ENCODE peak calls at places on chromosome 1, in seven cellular contexts. One of them, this sample, is unnamed.

GRCh38 chr1:2093636-2094035 is 43.4 kb downstream of the PRKCZ start:
- DNase-seq in Calu3: no peak
- DNase-seq in AG10803: no peak
- DNase-seq in WTC11: no peak
- DNase-seq in LNCaP clone FGC: no peak
- DNase-seq in spleen: no peak
- DNase-seq in fibroblast of lung: no peak
- DNase-seq in this sample: no peak

GRCh38 chr1:153260473-153260979 is 1.0 kb downstream of the LORICRIN start:
- DNase-seq in spleen: no peak
- DNase-seq in WTC11: no peak
- DNase-seq in LNCaP clone FGC: no peak
- DNase-seq in AG10803: no peak
- DNase-seq in Calu3: no peak
- DNase-seq in fibroblast of lung: no peak
- DNase-seq in this sample: no peak

GRCh38 chr1:12572506-12572905 is 45.5 kb downstream of the DHRS3 start:
- DNase-seq in WTC11: no peak
- DNase-seq in spleen: no peak
- DNase-seq in LNCaP clone FGC: no peak
- DNase-seq in Calu3: no peak
- DNase-seq in fibroblast of lung: no peak
- DNase-seq in AG10803: no peak
- DNase-seq in this sample: no peak

GRCh38 chr1:185244015-185244747 is 72.9 kb downstream of the IVNS1ABP start:
- DNase-seq in AG10803: peak
- DNase-seq in spleen: no peak
- DNase-seq in Calu3: peak
- DNase-seq in LNCaP clone FGC: no peak
- DNase-seq in WTC11: no peak
- DNase-seq in fibroblast of lung: peak
- DNase-seq in this sample: no peak

GRCh38 chr1:93489756-93490155 is 41.8 kb downstream of the FNBP1L start:
- DNase-seq in AG10803: peak
- DNase-seq in WTC11: no peak
- DNase-seq in spleen: no peak
- DNase-seq in Calu3: no peak
- DNase-seq in fibroblast of lung: peak
- DNase-seq in LNCaP clone FGC: no peak
- DNase-seq in this sample: no peak

GRCh38 chr1:50531027-50531426 is 107.8 kb upstream of the DMRTA2 start:
- DNase-seq in spleen: no peak
- DNase-seq in Calu3: no peak
- DNase-seq in AG10803: peak
- DNase-seq in LNCaP clone FGC: no peak
- DNase-seq in WTC11: no peak
- DNase-seq in fibroblast of lung: no peak
- DNase-seq in this sample: no peak

GRCh38 chr1:111998332-111998731 is 8.9 kb upstream of the KCND3 start:
- DNase-seq in fibroblast of lung: no peak
- DNase-seq in spleen: no peak
- DNase-seq in Calu3: no peak
- DNase-seq in WTC11: no peak
- DNase-seq in AG10803: no peak
- DNase-seq in LNCaP clone FGC: no peak
- DNase-seq in this sample: no peak

GRCh38 chr1:98086156-98086555 is 165.3 kb upstream of the DPYD start:
- DNase-seq in LNCaP clone FGC: no peak
- DNase-seq in Calu3: no peak
- DNase-seq in WTC11: no peak
- DNase-seq in AG10803: peak
- DNase-seq in fibroblast of lung: no peak
- DNase-seq in spleen: no peak
- DNase-seq in this sample: no peak

GRCh38 chr1:224727851-224728250 is 111.7 kb downstream of the CNIH3 start:
- DNase-seq in spleen: no peak
- DNase-seq in fibroblast of lung: no peak
- DNase-seq in AG10803: peak
- DNase-seq in LNCaP clone FGC: no peak
- DNase-seq in Calu3: no peak
- DNase-seq in WTC11: no peak
- DNase-seq in this sample: no peak

GRCh38 chr1:207908112-207908734 is 2.7 kb downstream of the CD34 start:
- DNase-seq in LNCaP clone FGC: no peak
- DNase-seq in AG10803: no peak
- DNase-seq in spleen: no peak
- DNase-seq in Calu3: peak
- DNase-seq in fibroblast of lung: no peak
- DNase-seq in WTC11: no peak
- DNase-seq in this sample: no peak

GRCh38 chr1:12458571-12458970 is 159.4 kb downstream of the DHRS3 start:
- DNase-seq in LNCaP clone FGC: no peak
- DNase-seq in spleen: no peak
- DNase-seq in AG10803: peak
- DNase-seq in fibroblast of lung: no peak
- DNase-seq in WTC11: no peak
- DNase-seq in Calu3: no peak
- DNase-seq in this sample: no peak

GRCh38 chr1:216521477-216521876 is 98.2 kb upstream of the USH2A start:
- DNase-seq in fibroblast of lung: no peak
- DNase-seq in WTC11: no peak
- DNase-seq in Calu3: no peak
- DNase-seq in AG10803: no peak
- DNase-seq in LNCaP clone FGC: no peak
- DNase-seq in spleen: no peak
- DNase-seq in this sample: no peak

GRCh38 chr1:203572134-203572625 is 54.5 kb upstream of the ATP2B4 start:
- DNase-seq in WTC11: peak
- DNase-seq in LNCaP clone FGC: no peak
- DNase-seq in Calu3: no peak
- DNase-seq in spleen: no peak
- DNase-seq in AG10803: peak
- DNase-seq in fibroblast of lung: peak
- DNase-seq in this sample: peak

GRCh38 chr1:184418955-184419733 is 32.3 kb downstream of the C1orf21 start:
- DNase-seq in WTC11: no peak
- DNase-seq in fibroblast of lung: no peak
- DNase-seq in Calu3: peak
- DNase-seq in LNCaP clone FGC: no peak
- DNase-seq in AG10803: peak
- DNase-seq in spleen: no peak
- DNase-seq in this sample: no peak

GRCh38 chr1:94096797-94097549 is 24.0 kb downstream of the ABCA4 start:
- DNase-seq in WTC11: no peak
- DNase-seq in AG10803: peak
- DNase-seq in spleen: no peak
- DNase-seq in Calu3: no peak
- DNase-seq in fibroblast of lung: peak
- DNase-seq in LNCaP clone FGC: no peak
- DNase-seq in this sample: no peak

GRCh38 chr1:24991242-24992037 is 61.4 kb upstream of the RUNX3 start:
- DNase-seq in LNCaP clone FGC: no peak
- DNase-seq in Calu3: no peak
- DNase-seq in AG10803: no peak
- DNase-seq in WTC11: no peak
- DNase-seq in spleen: peak
- DNase-seq in fibroblast of lung: no peak
- DNase-seq in this sample: no peak

GRCh38 chr1:1371354-1371740 is 3.7 kb downstream of the AURKAIP1 start:
- DNase-seq in LNCaP clone FGC: no peak
- DNase-seq in Calu3: no peak
- DNase-seq in fibroblast of lung: no peak
- DNase-seq in WTC11: no peak
- DNase-seq in AG10803: peak
- DNase-seq in spleen: no peak
- DNase-seq in this sample: no peak

GRCh38 chr1:228154021-228154684 is 4.4 kb downstream of the GJC2 start:
- DNase-seq in AG10803: no peak
- DNase-seq in spleen: peak
- DNase-seq in fibroblast of lung: no peak
- DNase-seq in LNCaP clone FGC: no peak
- DNase-seq in WTC11: peak
- DNase-seq in Calu3: no peak
- DNase-seq in this sample: no peak

GRCh38 chr1:187413770-187414169 is 585.0 kb downstream of the PLA2G4A start:
- DNase-seq in Calu3: no peak
- DNase-seq in spleen: no peak
- DNase-seq in WTC11: no peak
- DNase-seq in AG10803: no peak
- DNase-seq in LNCaP clone FGC: peak
- DNase-seq in fibroblast of lung: peak
- DNase-seq in this sample: no peak

GRCh38 chr1:154975409-154976205 is 1.1 kb downstream of the CKS1B start:
- DNase-seq in AG10803: peak
- DNase-seq in spleen: peak
- DNase-seq in LNCaP clone FGC: no peak
- DNase-seq in fibroblast of lung: peak
- DNase-seq in WTC11: peak
- DNase-seq in Calu3: no peak
- DNase-seq in this sample: no peak

GRCh38 chr1:31707711-31708110 is 3.9 kb upstream of the COL16A1 start:
- DNase-seq in WTC11: no peak
- DNase-seq in Calu3: peak
- DNase-seq in LNCaP clone FGC: no peak
- DNase-seq in spleen: no peak
- DNase-seq in fibroblast of lung: peak
- DNase-seq in AG10803: peak
- DNase-seq in this sample: no peak
- TF ChIP-seq CTCF in WTC11: no peak
- TF ChIP-seq CTCF in Calu3: peak
- TF ChIP-seq CTCF in LNCaP clone FGC: no peak
- TF ChIP-seq CTCF in spleen: no peak
- TF ChIP-seq CTCF in fibroblast of lung: peak
- TF ChIP-seq CTCF in AG10803: peak
- TF ChIP-seq CTCF in this sample: peak

GRCh38 chr1:96878640-96879039 is 157.1 kb downstream of the PTBP2 start:
- DNase-seq in spleen: no peak
- DNase-seq in LNCaP clone FGC: no peak
- DNase-seq in WTC11: no peak
- DNase-seq in Calu3: no peak
- DNase-seq in fibroblast of lung: no peak
- DNase-seq in AG10803: no peak
- DNase-seq in this sample: no peak

DNA sequence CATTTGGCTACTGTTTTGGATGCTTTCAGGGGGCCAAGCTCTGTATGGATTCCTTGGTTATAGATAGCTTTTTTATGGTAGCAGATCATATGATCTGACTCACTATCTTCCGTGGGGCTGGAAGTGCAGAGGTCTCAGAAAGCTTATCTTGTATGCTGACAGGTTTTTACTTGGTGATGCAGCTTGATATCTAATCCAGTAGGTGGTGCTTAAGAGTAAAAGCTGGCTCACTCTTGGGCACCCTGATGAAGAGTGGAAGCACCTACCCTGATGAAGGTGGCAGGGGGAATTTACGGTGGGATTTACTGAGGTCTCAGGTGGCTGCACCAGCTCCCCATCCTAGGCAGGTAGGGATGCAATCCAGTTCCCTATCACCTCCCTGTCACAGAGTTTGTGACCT is 151.2 kb downstream of the PTBP2 start:
- DNase-seq in fibroblast of lung: no peak
- DNase-seq in Calu3: no peak
- DNase-seq in AG10803: no peak
- DNase-seq in WTC11: no peak
- DNase-seq in spleen: no peak
- DNase-seq in LNCaP clone FGC: no peak
- DNase-seq in this sample: peak
- TF ChIP-seq CTCF in fibroblast of lung: no peak
- TF ChIP-seq CTCF in Calu3: no peak
- TF ChIP-seq CTCF in AG10803: no peak
- TF ChIP-seq CTCF in WTC11: peak
- TF ChIP-seq CTCF in spleen: no peak
- TF ChIP-seq CTCF in LNCaP clone FGC: peak
- TF ChIP-seq CTCF in this sample: peak

GRCh38 chr1:205988585-205988995 is 14.6 kb downstream of the RAB7B start:
- DNase-seq in Calu3: no peak
- DNase-seq in WTC11: no peak
- DNase-seq in spleen: no peak
- DNase-seq in AG10803: no peak
- DNase-seq in LNCaP clone FGC: no peak
- DNase-seq in fibroblast of lung: no peak
- DNase-seq in this sample: no peak

GRCh38 chr1:205985330-205986005 is 17.7 kb downstream of the RAB7B start:
- DNase-seq in WTC11: no peak
- DNase-seq in fibroblast of lung: no peak
- DNase-seq in AG10803: no peak
- DNase-seq in spleen: no peak
- DNase-seq in Calu3: peak
- DNase-seq in LNCaP clone FGC: no peak
- DNase-seq in this sample: no peak

GRCh38 chr1:205986848-205987247 is 16.3 kb downstream of the RAB7B start:
- DNase-seq in Calu3: no peak
- DNase-seq in AG10803: no peak
- DNase-seq in spleen: no peak
- DNase-seq in WTC11: no peak
- DNase-seq in LNCaP clone FGC: no peak
- DNase-seq in fibroblast of lung: no peak
- DNase-seq in this sample: no peak

GRCh38 chr1:205983925-205984725 is 19.1 kb downstream of the RAB7B start:
- DNase-seq in LNCaP clone FGC: peak
- DNase-seq in Calu3: peak
- DNase-seq in spleen: no peak
- DNase-seq in AG10803: peak
- DNase-seq in WTC11: peak
- DNase-seq in fibroblast of lung: peak
- DNase-seq in this sample: peak

DNA sequence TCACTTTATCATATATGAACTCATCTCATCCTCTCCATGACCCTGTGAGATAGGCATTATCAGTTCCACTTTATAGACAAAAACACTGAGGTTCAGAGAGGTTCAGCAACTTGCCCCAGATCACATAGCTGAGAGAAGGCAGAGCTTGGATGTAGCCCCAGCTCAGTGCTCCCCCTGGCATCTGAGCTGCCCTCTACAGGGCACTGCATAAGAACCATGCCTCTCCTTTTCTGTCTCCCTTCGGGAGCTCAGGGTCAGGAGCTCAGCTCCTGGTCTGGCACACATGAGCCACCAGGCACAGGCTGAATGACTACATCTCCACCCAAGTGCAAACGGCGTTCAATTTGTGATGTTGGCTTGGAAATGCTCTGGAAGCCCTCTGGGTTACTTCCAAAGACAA is 16.9 kb downstream of the RAB7B start:
- DNase-seq in spleen: no peak
- DNase-seq in fibroblast of lung: no peak
- DNase-seq in WTC11: no peak
- DNase-seq in Calu3: peak
- DNase-seq in LNCaP clone FGC: no peak
- DNase-seq in AG10803: no peak
- DNase-seq in this sample: no peak
- TF ChIP-seq CTCF in spleen: no peak
- TF ChIP-seq CTCF in fibroblast of lung: no peak
- TF ChIP-seq CTCF in WTC11: no peak
- TF ChIP-seq CTCF in Calu3: no peak
- TF ChIP-seq CTCF in LNCaP clone FGC: no peak
- TF ChIP-seq CTCF in AG10803: peak
- TF ChIP-seq CTCF in this sample: no peak

DNA sequence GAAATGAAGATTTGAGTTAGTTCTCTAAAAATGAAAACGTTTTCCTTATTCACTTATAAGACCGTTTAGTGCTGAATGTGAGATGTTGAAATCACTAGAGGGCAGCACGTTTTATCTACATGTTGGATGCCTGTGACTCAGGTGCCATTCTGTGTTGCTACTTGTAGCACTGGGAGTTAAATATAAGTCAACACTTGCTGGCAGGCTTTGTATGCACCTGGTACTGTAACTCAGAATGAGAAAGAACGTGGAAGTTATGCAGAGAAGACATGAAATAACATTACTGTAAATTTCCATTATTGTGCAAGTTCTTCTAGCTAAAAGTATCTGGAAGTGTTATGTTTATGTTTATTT is 45.9 kb downstream of the MIGA1 start:
- DNase-seq in LNCaP clone FGC: peak
- DNase-seq in fibroblast of lung: peak
- DNase-seq in WTC11: no peak
- DNase-seq in Calu3: peak
- DNase-seq in spleen: no peak
- DNase-seq in AG10803: peak
- DNase-seq in this sample: no peak
- TF ChIP-seq CTCF in LNCaP clone FGC: peak
- TF ChIP-seq CTCF in fibroblast of lung: peak
- TF ChIP-seq CTCF in WTC11: no peak
- TF ChIP-seq CTCF in Calu3: no peak
- TF ChIP-seq CTCF in spleen: no peak
- TF ChIP-seq CTCF in AG10803: peak
- TF ChIP-seq CTCF in this sample: peak